ENCODE peak calls at places on chromosomes 16 and 17, in ten cellular contexts. J, Y, B, V, L, D, O, Z, G and F are unnamed samples.

GRCh38 chr17:74729368-74729767 is 7.7 kb upstream of the RAB37 start:
- DNase-seq in J (no peak), Y (no peak), B (no peak), V (no peak), L (no peak), D (no peak), O (no peak), Z (no peak), G (no peak), F (no peak)

GRCh38 chr17:57900991-57901743 is 51.3 kb upstream of the MRPS23 start:
- DNase-seq in J (peak), Y (no peak), B (no peak), V (peak), L (no peak), D (no peak), O (no peak), Z (no peak), G (no peak), F (peak)

GRCh38 chr17:34252138-34252889 is 2.8 kb upstream of the CCL2 start:
- DNase-seq in J (peak), Y (peak), B (no peak), V (peak), L (no peak), D (peak), O (no peak), Z (no peak), G (peak), F (no peak)

GRCh38 chr16:63131503-63131902 is 1095.3 kb upstream of the CDH8 start:
- DNase-seq in J (no peak), Y (no peak), B (no peak), V (no peak), L (no peak), D (no peak), O (no peak), Z (no peak), G (no peak), F (no peak)

GRCh38 chr17:77320501-77321256 is 179.9 kb downstream of the SEC14L1 start:
- DNase-seq in J (no peak), Y (no peak), B (peak), V (no peak), L (no peak), D (peak), O (no peak), Z (no peak), G (peak), F (no peak)

GRCh38 chr16:68093816-68094613 is 8.8 kb downstream of the NFATC3 start:
- DNase-seq in J (no peak), Y (no peak), B (peak), V (no peak), L (peak), D (no peak), O (no peak), Z (no peak), G (no peak), F (no peak)

GRCh38 chr16:380837-381787 is 666 bp downstream of the PGAP6 start:
- DNase-seq in J (no peak), Y (no peak), B (peak), V (no peak), L (no peak), D (no peak), O (no peak), Z (peak), G (no peak), F (no peak)

GRCh38 chr17:17359271-17359670 is 56.1 kb downstream of the NT5M start:
- DNase-seq in J (peak), Y (no peak), B (no peak), V (no peak), L (no peak), D (no peak), O (no peak), Z (no peak), G (no peak), F (no peak)

GRCh38 chr16:661184-661821 is 6.6 kb upstream of the RHOT2 start:
- DNase-seq in J (no peak), Y (no peak), B (peak), V (no peak), L (no peak), D (no peak), O (no peak), Z (no peak), G (no peak), F (no peak)

GRCh38 chr17:29012535-29012934 is 6.7 kb upstream of the SEZ6 start:
- DNase-seq in J (no peak), Y (no peak), B (no peak), V (no peak), L (no peak), D (no peak), O (no peak), Z (no peak), G (no peak), F (no peak)

GRCh38 chr16:85629326-85629725 is 16.2 kb downstream of the GSE1 start:
- DNase-seq in J (no peak), Y (no peak), B (no peak), V (no peak), L (no peak), D (no peak), O (no peak), Z (no peak), G (no peak), F (no peak)

GRCh38 chr17:4005296-4006164 is 41.3 kb upstream of the ATP2A3 start:
- DNase-seq in J (no peak), Y (no peak), B (no peak), V (no peak), L (no peak), D (no peak), O (no peak), Z (no peak), G (no peak), F (no peak)

GRCh38 chr16:75764154-75764768 is 38.0 kb upstream of the CPHXL start:
- DNase-seq in J (peak), Y (peak), B (peak), V (peak), L (peak), D (peak), O (no peak), Z (peak), G (peak), F (peak)

GRCh38 chr17:79626156-79626890 is 15.5 kb upstream of the RBFOX3 start:
- DNase-seq in J (peak), Y (no peak), B (peak), V (no peak), L (no peak), D (no peak), O (peak), Z (no peak), G (no peak), F (no peak)

GRCh38 chr17:29687601-29688000 is 64.9 kb upstream of the CORO6 start:
- DNase-seq in J (no peak), Y (no peak), B (no peak), V (no peak), L (no peak), D (no peak), O (no peak), Z (no peak), G (no peak), F (no peak)

GRCh38 chr17:75845933-75846700 is 1.9 kb upstream of the UNC13D start:
- DNase-seq in J (peak), Y (no peak), B (no peak), V (no peak), L (no peak), D (no peak), O (no peak), Z (no peak), G (no peak), F (no peak)

GRCh38 chr17:10737168-10737622 is 7.4 kb upstream of the TMEM220 start:
- DNase-seq in J (peak), Y (peak), B (peak), V (peak), L (no peak), D (peak), O (no peak), Z (peak), G (no peak), F (peak)

GRCh38 chr16:76955629-76956028 is 235.4 kb upstream of the MON1B start:
- DNase-seq in J (no peak), Y (no peak), B (no peak), V (no peak), L (no peak), D (no peak), O (no peak), Z (no peak), G (no peak), F (no peak)

GRCh38 chr17:63113167-63113566 is 147.1 kb downstream of the TANC2 start:
- DNase-seq in J (no peak), Y (peak), B (peak), V (no peak), L (no peak), D (peak), O (no peak), Z (no peak), G (no peak), F (no peak)

GRCh38 chr17:37490022-37490587 is 414 bp downstream of the DUSP14 start:
- DNase-seq in J (peak), Y (peak), B (no peak), V (peak), L (no peak), D (peak), O (peak), Z (peak), G (peak), F (peak)

GRCh38 chr16:57577691-57578224 is 35.3 kb downstream of the ADGRG5 start:
- DNase-seq in J (peak), Y (no peak), B (no peak), V (no peak), L (no peak), D (no peak), O (no peak), Z (no peak), G (no peak), F (no peak)

GRCh38 chr16:51409001-51409675 is 258.1 kb upstream of the SALL1 start:
- DNase-seq in J (no peak), Y (no peak), B (no peak), V (no peak), L (no peak), D (no peak), O (no peak), Z (no peak), G (no peak), F (no peak)

GRCh38 chr16:56798955-56799354 is 66.1 kb upstream of the SLC12A3 start:
- DNase-seq in J (no peak), Y (no peak), B (no peak), V (no peak), L (no peak), D (no peak), O (no peak), Z (no peak), G (no peak), F (no peak)

GRCh38 chr17:75602644-75603043 is 15.0 kb downstream of the MYO15B start:
- DNase-seq in J (no peak), Y (no peak), B (no peak), V (no peak), L (no peak), D (no peak), O (no peak), Z (no peak), G (no peak), F (no peak)

GRCh38 chr16:85936761-85937343 is 37.9 kb downstream of the IRF8 start:
- DNase-seq in J (no peak), Y (no peak), B (no peak), V (no peak), L (no peak), D (no peak), O (no peak), Z (no peak), G (no peak), F (no peak)

GRCh38 chr16:7086842-7087616 is 245.6 kb upstream of the RBFOX1 start:
- DNase-seq in J (no peak), Y (no peak), B (peak), V (peak), L (no peak), D (no peak), O (no peak), Z (no peak), G (no peak), F (peak)

GRCh38 chr17:81427446-81428120 is 32.3 kb downstream of the BAHCC1 start:
- DNase-seq in J (peak), Y (no peak), B (no peak), V (peak), L (no peak), D (no peak), O (no peak), Z (no peak), G (no peak), F (peak)

GRCh38 chr16:678209-678857 is 1.9 kb upstream of the STUB1 start:
- DNase-seq in J (no peak), Y (no peak), B (no peak), V (no peak), L (no peak), D (no peak), O (no peak), Z (no peak), G (no peak), F (no peak)

GRCh38 chr16:74035816-74036215 is 260.8 kb upstream of the PSMD7 start:
- DNase-seq in J (no peak), Y (peak), B (peak), V (peak), L (no peak), D (peak), O (no peak), Z (no peak), G (no peak), F (no peak)

GRCh38 chr16:2019919-2020831 is 590 bp downstream of the NPW start:
- DNase-seq in J (no peak), Y (no peak), B (peak), V (no peak), L (no peak), D (no peak), O (no peak), Z (no peak), G (no peak), F (no peak)

GRCh38 chr17:35713069-35713728 is 18.2 kb upstream of the RASL10B start:
- DNase-seq in J (no peak), Y (peak), B (no peak), V (no peak), L (peak), D (peak), O (no peak), Z (no peak), G (no peak), F (no peak)

GRCh38 chr16:79132745-79133144 is 467.8 kb downstream of the MAF start:
- DNase-seq in J (no peak), Y (no peak), B (no peak), V (no peak), L (no peak), D (no peak), O (no peak), Z (no peak), G (no peak), F (no peak)

GRCh38 chr16:12210925-12211869 is 234.7 kb downstream of the SNX29 start:
- DNase-seq in J (no peak), Y (no peak), B (no peak), V (no peak), L (no peak), D (no peak), O (no peak), Z (no peak), G (no peak), F (no peak)

GRCh38 chr16:77402672-77403071 is 32.2 kb downstream of the ADAMTS18 start:
- DNase-seq in J (no peak), Y (no peak), B (no peak), V (no peak), L (no peak), D (no peak), O (no peak), Z (no peak), G (no peak), F (no peak)